ENCODE peak calls at places on chromosome 12, in ten cellular contexts. One of them, this sample, is unnamed.

GRCh38 chr12:84375472-84375871 is 537.1 kb downstream of the SLC6A15 start:
- DNase-seq in adrenal gland: no peak
- DNase-seq in HCT116: no peak
- DNase-seq in lower lobe of right lung: no peak
- DNase-seq in neuronal stem cell: no peak
- DNase-seq in right atrium auricular region: no peak
- DNase-seq in tibial nerve: no peak
- DNase-seq in ascending aorta: no peak
- DNase-seq in heart right ventricle: no peak
- DNase-seq in A549: no peak
- DNase-seq in this sample: no peak

GRCh38 chr12:14962180-14962579 is 779 bp upstream of the ARHGDIB start:
- DNase-seq in ascending aorta: no peak
- DNase-seq in lower lobe of right lung: no peak
- DNase-seq in neuronal stem cell: no peak
- DNase-seq in A549: no peak
- DNase-seq in HCT116: no peak
- DNase-seq in right atrium auricular region: no peak
- DNase-seq in adrenal gland: no peak
- DNase-seq in heart right ventricle: no peak
- DNase-seq in tibial nerve: no peak
- DNase-seq in this sample: no peak

GRCh38 chr12:106205208-106206069 is 42.4 kb downstream of the CKAP4 start:
- DNase-seq in adrenal gland: peak; percentile 40
- DNase-seq in ascending aorta: no peak
- DNase-seq in heart right ventricle: peak; percentile 51
- DNase-seq in A549: peak; percentile 61
- DNase-seq in HCT116: peak; percentile 64
- DNase-seq in lower lobe of right lung: no peak
- DNase-seq in neuronal stem cell: no peak
- DNase-seq in tibial nerve: no peak
- DNase-seq in right atrium auricular region: no peak
- DNase-seq in this sample: peak; percentile 15

GRCh38 chr12:46354111-46354798 is 18.3 kb downstream of the SLC38A2 start:
- DNase-seq in lower lobe of right lung: no peak
- DNase-seq in adrenal gland: no peak
- DNase-seq in tibial nerve: no peak
- DNase-seq in ascending aorta: no peak
- DNase-seq in right atrium auricular region: no peak
- DNase-seq in neuronal stem cell: no peak
- DNase-seq in HCT116: no peak
- DNase-seq in A549: no peak
- DNase-seq in heart right ventricle: no peak
- DNase-seq in this sample: no peak

GRCh38 chr12:128267246-128267622 is 264 bp downstream of the TMEM132C start:
- DNase-seq in neuronal stem cell: no peak
- DNase-seq in HCT116: no peak
- DNase-seq in right atrium auricular region: no peak
- DNase-seq in ascending aorta: no peak
- DNase-seq in tibial nerve: no peak
- DNase-seq in A549: no peak
- DNase-seq in lower lobe of right lung: no peak
- DNase-seq in heart right ventricle: no peak
- DNase-seq in adrenal gland: no peak
- DNase-seq in this sample: no peak

GRCh38 chr12:76284816-76285750 is 63.1 kb downstream of the BBS10 start:
- DNase-seq in lower lobe of right lung: no peak
- DNase-seq in A549: peak; percentile 19
- DNase-seq in neuronal stem cell: no peak
- DNase-seq in ascending aorta: no peak
- DNase-seq in adrenal gland: no peak
- DNase-seq in tibial nerve: no peak
- DNase-seq in right atrium auricular region: no peak
- DNase-seq in HCT116: no peak
- DNase-seq in heart right ventricle: no peak
- DNase-seq in this sample: no peak

GRCh38 chr12:84561362-84561761 is 351.2 kb downstream of the SLC6A15 start:
- DNase-seq in tibial nerve: no peak
- DNase-seq in right atrium auricular region: no peak
- DNase-seq in A549: no peak
- DNase-seq in adrenal gland: no peak
- DNase-seq in lower lobe of right lung: no peak
- DNase-seq in ascending aorta: no peak
- DNase-seq in HCT116: no peak
- DNase-seq in neuronal stem cell: no peak
- DNase-seq in heart right ventricle: no peak
- DNase-seq in this sample: no peak

GRCh38 chr12:30450872-30451271 is 244.8 kb downstream of the IPO8 start:
- DNase-seq in HCT116: no peak
- DNase-seq in right atrium auricular region: no peak
- DNase-seq in adrenal gland: no peak
- DNase-seq in ascending aorta: no peak
- DNase-seq in neuronal stem cell: no peak
- DNase-seq in tibial nerve: no peak
- DNase-seq in lower lobe of right lung: no peak
- DNase-seq in heart right ventricle: no peak
- DNase-seq in A549: no peak
- DNase-seq in this sample: no peak

GRCh38 chr12:121239704-121240420 is 29.9 kb downstream of the P2RX4 start:
- DNase-seq in tibial nerve: no peak
- DNase-seq in adrenal gland: no peak
- DNase-seq in A549: no peak
- DNase-seq in neuronal stem cell: no peak
- DNase-seq in right atrium auricular region: no peak
- DNase-seq in heart right ventricle: no peak
- DNase-seq in lower lobe of right lung: no peak
- DNase-seq in ascending aorta: no peak
- DNase-seq in HCT116: no peak
- DNase-seq in this sample: no peak

GRCh38 chr12:121239335-121239678 is 29.4 kb downstream of the P2RX4 start:
- DNase-seq in HCT116: no peak
- DNase-seq in heart right ventricle: no peak
- DNase-seq in lower lobe of right lung: no peak
- DNase-seq in A549: no peak
- DNase-seq in neuronal stem cell: no peak
- DNase-seq in adrenal gland: no peak
- DNase-seq in ascending aorta: no peak
- DNase-seq in tibial nerve: no peak
- DNase-seq in right atrium auricular region: no peak
- DNase-seq in this sample: no peak

GRCh38 chr12:121238086-121238485 is 28.2 kb downstream of the P2RX4 start:
- DNase-seq in ascending aorta: no peak
- DNase-seq in lower lobe of right lung: no peak
- DNase-seq in neuronal stem cell: no peak
- DNase-seq in tibial nerve: no peak
- DNase-seq in A549: no peak
- DNase-seq in adrenal gland: no peak
- DNase-seq in right atrium auricular region: no peak
- DNase-seq in HCT116: no peak
- DNase-seq in heart right ventricle: no peak
- DNase-seq in this sample: no peak

GRCh38 chr12:121238604-121239334 is 28.8 kb downstream of the P2RX4 start:
- DNase-seq in right atrium auricular region: no peak
- DNase-seq in A549: no peak
- DNase-seq in heart right ventricle: no peak
- DNase-seq in HCT116: no peak
- DNase-seq in neuronal stem cell: no peak
- DNase-seq in tibial nerve: no peak
- DNase-seq in lower lobe of right lung: no peak
- DNase-seq in adrenal gland: no peak
- DNase-seq in ascending aorta: no peak
- DNase-seq in this sample: no peak

DNA sequence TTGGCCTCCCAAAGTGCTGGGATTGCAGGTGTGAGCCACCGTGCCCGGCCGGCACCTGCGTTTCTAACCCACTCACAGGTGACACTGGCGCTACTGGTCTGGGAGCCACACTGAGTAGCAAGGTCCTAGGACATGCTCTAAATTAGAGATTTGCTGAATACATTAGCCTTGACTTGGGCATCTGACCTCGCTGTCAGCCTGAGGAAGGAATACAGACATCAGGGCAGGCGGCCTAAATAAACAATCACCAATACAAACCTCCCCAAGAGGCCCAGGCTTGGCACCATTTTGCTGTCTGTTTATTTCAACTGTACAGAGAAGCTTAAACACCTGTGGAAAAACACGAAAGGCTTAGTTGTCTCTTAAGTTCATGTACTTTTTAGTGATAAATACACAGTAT is 27.5 kb downstream of the P2RX4 start:
- DNase-seq in right atrium auricular region: no peak
- DNase-seq in A549: no peak
- DNase-seq in neuronal stem cell: no peak
- DNase-seq in HCT116: no peak
- DNase-seq in heart right ventricle: no peak
- DNase-seq in ascending aorta: no peak
- DNase-seq in tibial nerve: no peak
- DNase-seq in adrenal gland: no peak
- DNase-seq in lower lobe of right lung: no peak
- DNase-seq in this sample: no peak
- H3K27ac ChIP-seq in right atrium auricular region: no peak overlapping the region
- H3K27ac ChIP-seq in A549: no peak overlapping the region
- H3K27ac ChIP-seq in neuronal stem cell: no peak overlapping the region
- H3K27ac ChIP-seq in HCT116: no peak overlapping the region
- H3K27ac ChIP-seq in heart right ventricle: no peak overlapping the region
- H3K27ac ChIP-seq in ascending aorta: no peak overlapping the region
- H3K27ac ChIP-seq in tibial nerve: no peak overlapping the region
- H3K27ac ChIP-seq in adrenal gland: no peak overlapping the region
- H3K27ac ChIP-seq in lower lobe of right lung: no peak overlapping the region
- H3K27ac ChIP-seq in this sample: no peak overlapping the region

GRCh38 chr12:113059071-113059595 is 2.6 kb downstream of the DTX1 start:
- DNase-seq in tibial nerve: no peak
- DNase-seq in HCT116: no peak
- DNase-seq in ascending aorta: no peak
- DNase-seq in right atrium auricular region: no peak
- DNase-seq in heart right ventricle: no peak
- DNase-seq in lower lobe of right lung: no peak
- DNase-seq in A549: no peak
- DNase-seq in neuronal stem cell: no peak
- DNase-seq in adrenal gland: no peak
- DNase-seq in this sample: no peak

GRCh38 chr12:113062502-113063395 is 6.2 kb downstream of the DTX1 start:
- DNase-seq in HCT116: no peak
- DNase-seq in tibial nerve: no peak
- DNase-seq in neuronal stem cell: peak; percentile 24
- DNase-seq in ascending aorta: no peak
- DNase-seq in A549: no peak
- DNase-seq in lower lobe of right lung: no peak
- DNase-seq in heart right ventricle: no peak
- DNase-seq in right atrium auricular region: no peak
- DNase-seq in adrenal gland: no peak
- DNase-seq in this sample: no peak

GRCh38 chr12:113063396-113064350 is 7.1 kb downstream of the DTX1 start:
- DNase-seq in ascending aorta: no peak
- DNase-seq in HCT116: no peak
- DNase-seq in neuronal stem cell: no peak
- DNase-seq in adrenal gland: no peak
- DNase-seq in lower lobe of right lung: no peak
- DNase-seq in tibial nerve: no peak
- DNase-seq in heart right ventricle: no peak
- DNase-seq in A549: no peak
- DNase-seq in right atrium auricular region: no peak
- DNase-seq in this sample: no peak

GRCh38 chr12:113060336-113060960 is 3.9 kb downstream of the DTX1 start:
- DNase-seq in A549: no peak
- DNase-seq in ascending aorta: no peak
- DNase-seq in HCT116: no peak
- DNase-seq in tibial nerve: no peak
- DNase-seq in lower lobe of right lung: no peak
- DNase-seq in heart right ventricle: no peak
- DNase-seq in right atrium auricular region: no peak
- DNase-seq in adrenal gland: no peak
- DNase-seq in neuronal stem cell: no peak
- DNase-seq in this sample: no peak

GRCh38 chr12:113061061-113061694 is 4.6 kb downstream of the DTX1 start:
- DNase-seq in tibial nerve: no peak
- DNase-seq in A549: no peak
- DNase-seq in neuronal stem cell: no peak
- DNase-seq in lower lobe of right lung: no peak
- DNase-seq in HCT116: no peak
- DNase-seq in heart right ventricle: no peak
- DNase-seq in right atrium auricular region: no peak
- DNase-seq in adrenal gland: no peak
- DNase-seq in ascending aorta: no peak
- DNase-seq in this sample: no peak
- H3K4me1 ChIP-seq in tibial nerve: peaks cover 5% of the 10 kb centered on the region
- H3K4me1 ChIP-seq in A549: peaks cover 6% of the 10 kb centered on the region
- H3K4me1 ChIP-seq in neuronal stem cell: peaks cover 9% of the 10 kb centered on the region
- H3K4me1 ChIP-seq in lower lobe of right lung: peaks cover 10% of the 10 kb centered on the region
- H3K4me1 ChIP-seq in HCT116: no peaks in the 10 kb centered on the region
- H3K4me1 ChIP-seq in heart right ventricle: no peaks in the 10 kb centered on the region
- H3K4me1 ChIP-seq in right atrium auricular region: no peaks in the 10 kb centered on the region
- H3K4me1 ChIP-seq in adrenal gland: peaks cover 7% of the 10 kb centered on the region
- H3K4me1 ChIP-seq in ascending aorta: no peaks in the 10 kb centered on the region
- H3K4me1 ChIP-seq in this sample: no peaks in the 10 kb centered on the region

DNA sequence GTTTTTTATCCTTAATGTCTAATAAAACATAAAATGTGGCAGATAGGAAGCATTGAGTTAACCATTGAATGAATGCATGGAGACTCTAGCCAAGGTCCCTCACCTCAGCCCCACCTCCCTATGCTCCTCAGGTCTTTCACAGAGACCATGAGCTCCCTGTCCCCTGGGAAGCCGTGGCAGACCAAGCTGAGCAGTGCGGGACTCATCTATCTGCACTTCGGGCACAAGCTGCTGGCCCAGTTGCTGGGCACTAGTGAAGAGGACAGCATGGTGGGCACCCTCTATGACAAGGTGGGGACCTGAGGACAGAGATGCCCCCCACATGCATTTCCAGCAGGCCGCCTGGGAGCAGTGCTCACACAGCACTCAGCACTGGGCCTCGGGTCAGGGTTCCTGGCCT is 3.4 kb downstream of the MYG1 start:
- DNase-seq in right atrium auricular region: no peak
- DNase-seq in heart right ventricle: no peak
- DNase-seq in tibial nerve: no peak
- DNase-seq in adrenal gland: no peak
- DNase-seq in A549: no peak
- DNase-seq in HCT116: no peak
- DNase-seq in lower lobe of right lung: no peak
- DNase-seq in ascending aorta: no peak
- DNase-seq in neuronal stem cell: no peak
- DNase-seq in this sample: no peak
- H3K4me3 ChIP-seq in right atrium auricular region: no peak overlapping the region
- H3K4me3 ChIP-seq in heart right ventricle: no peak overlapping the region
- H3K4me3 ChIP-seq in tibial nerve: no peak overlapping the region
- H3K4me3 ChIP-seq in adrenal gland: no peak overlapping the region
- H3K4me3 ChIP-seq in A549: no peak overlapping the region
- H3K4me3 ChIP-seq in HCT116: no peak overlapping the region
- H3K4me3 ChIP-seq in lower lobe of right lung: no peak overlapping the region
- H3K4me3 ChIP-seq in ascending aorta: no peak overlapping the region
- H3K4me3 ChIP-seq in neuronal stem cell: no peak overlapping the region
- H3K4me3 ChIP-seq in this sample: no peak overlapping the region

DNA sequence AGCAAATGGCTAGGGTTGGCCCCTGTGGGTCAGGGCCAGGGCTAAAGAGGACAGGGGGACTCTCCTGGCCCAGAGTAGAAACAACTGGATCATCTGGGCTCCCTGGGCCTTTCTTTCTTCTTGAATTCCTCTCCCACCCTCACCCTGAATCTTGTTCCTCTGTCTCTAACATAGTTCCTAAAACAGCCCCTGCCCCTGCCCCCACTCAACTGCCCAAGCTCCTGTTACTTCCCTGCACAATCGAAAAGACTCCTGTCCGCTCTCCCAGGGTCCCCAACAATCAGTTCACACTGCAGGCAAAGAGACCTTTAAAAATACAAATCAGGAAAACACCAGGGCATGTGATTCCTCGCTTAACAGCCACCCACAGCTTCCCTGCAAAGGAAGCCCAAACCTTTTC is 18.0 kb upstream of the ANKRD33 start:
- DNase-seq in neuronal stem cell: no peak
- DNase-seq in lower lobe of right lung: no peak
- DNase-seq in A549: no peak
- DNase-seq in right atrium auricular region: no peak
- DNase-seq in adrenal gland: no peak
- DNase-seq in tibial nerve: no peak
- DNase-seq in heart right ventricle: no peak
- DNase-seq in ascending aorta: no peak
- DNase-seq in HCT116: no peak
- DNase-seq in this sample: no peak
- H3K27ac ChIP-seq in neuronal stem cell: no peak overlapping the region
- H3K27ac ChIP-seq in lower lobe of right lung: no peak overlapping the region
- H3K27ac ChIP-seq in A549: no peak overlapping the region
- H3K27ac ChIP-seq in right atrium auricular region: no peak overlapping the region
- H3K27ac ChIP-seq in adrenal gland: no peak overlapping the region
- H3K27ac ChIP-seq in tibial nerve: peak overlapping the region; percentile 42
- H3K27ac ChIP-seq in heart right ventricle: no peak overlapping the region
- H3K27ac ChIP-seq in ascending aorta: no peak overlapping the region
- H3K27ac ChIP-seq in HCT116: no peak overlapping the region
- H3K27ac ChIP-seq in this sample: no peak overlapping the region

This sample was measured in small intestine.